ENCODE peak calls at places on chromosomes 16 and 17, in eight cellular contexts. One of them, this sample, is unnamed.

GRCh38 chr17:37465058-37465616 is 24.6 kb upstream of the DUSP14 start:
- DNase-seq in testis: no peak
- DNase-seq in ovary: no peak
- DNase-seq in Peyer's patch: no peak
- DNase-seq in transverse colon: no peak
- DNase-seq in HCT116: no peak
- DNase-seq in adrenal gland: no peak
- DNase-seq in spleen: no peak
- DNase-seq in this sample: no peak

GRCh38 chr16:19014456-19014855 is 30.7 kb downstream of the TMC7 start:
- DNase-seq in transverse colon: peak; percentile 33
- DNase-seq in spleen: no peak
- DNase-seq in adrenal gland: no peak
- DNase-seq in HCT116: no peak
- DNase-seq in ovary: no peak
- DNase-seq in Peyer's patch: no peak
- DNase-seq in testis: no peak
- DNase-seq in this sample: no peak

GRCh38 chr17:71980171-71980570 is 140.6 kb upstream of the SOX9 start:
- DNase-seq in Peyer's patch: no peak
- DNase-seq in adrenal gland: no peak
- DNase-seq in HCT116: no peak
- DNase-seq in transverse colon: no peak
- DNase-seq in spleen: no peak
- DNase-seq in ovary: no peak
- DNase-seq in testis: no peak
- DNase-seq in this sample: no peak

GRCh38 chr17:64632193-64632592 is 29.9 kb downstream of the SMURF2 start:
- DNase-seq in transverse colon: no peak
- DNase-seq in adrenal gland: no peak
- DNase-seq in HCT116: no peak
- DNase-seq in ovary: no peak
- DNase-seq in testis: no peak
- DNase-seq in Peyer's patch: no peak
- DNase-seq in spleen: no peak
- DNase-seq in this sample: no peak

GRCh38 chr17:48456584-48456983 is 26.6 kb upstream of the SKAP1 start:
- DNase-seq in HCT116: peak; percentile 83
- DNase-seq in ovary: no peak
- DNase-seq in transverse colon: no peak
- DNase-seq in spleen: no peak
- DNase-seq in testis: no peak
- DNase-seq in adrenal gland: no peak
- DNase-seq in Peyer's patch: no peak
- DNase-seq in this sample: no peak

GRCh38 chr17:38852771-38853291 is 690 bp downstream of the RPL23 start:
- DNase-seq in transverse colon: no peak
- DNase-seq in adrenal gland: no peak
- DNase-seq in Peyer's patch: no peak
- DNase-seq in ovary: no peak
- DNase-seq in testis: no peak
- DNase-seq in spleen: no peak
- DNase-seq in HCT116: no peak
- DNase-seq in this sample: no peak

GRCh38 chr16:30368122-30368791 is 2.0 kb downstream of the TBC1D10B start:
- DNase-seq in spleen: no peak
- DNase-seq in ovary: no peak
- DNase-seq in Peyer's patch: no peak
- DNase-seq in adrenal gland: peak; percentile 61
- DNase-seq in HCT116: no peak
- DNase-seq in transverse colon: no peak
- DNase-seq in testis: no peak
- DNase-seq in this sample: no peak

GRCh38 chr17:27457731-27458523 is 1.7 kb downstream of the KSR1 start:
- DNase-seq in Peyer's patch: peak; percentile 36
- DNase-seq in HCT116: no peak
- DNase-seq in ovary: no peak
- DNase-seq in testis: no peak
- DNase-seq in transverse colon: no peak
- DNase-seq in spleen: no peak
- DNase-seq in adrenal gland: no peak
- DNase-seq in this sample: no peak

GRCh38 chr16:28623172-28623711 is 13.4 kb upstream of the SULT1A1 start:
- DNase-seq in spleen: peak; percentile 89
- DNase-seq in testis: peak; percentile 53
- DNase-seq in transverse colon: peak; percentile 85
- DNase-seq in Peyer's patch: peak; percentile 62
- DNase-seq in ovary: peak; percentile 60
- DNase-seq in adrenal gland: peak; percentile 71
- DNase-seq in HCT116: peak; percentile 43
- DNase-seq in this sample: peak; percentile 73

GRCh38 chr16:10753670-10754069 is 10.0 kb downstream of the NUBP1 start:
- DNase-seq in adrenal gland: no peak
- DNase-seq in testis: no peak
- DNase-seq in HCT116: no peak
- DNase-seq in Peyer's patch: no peak
- DNase-seq in spleen: no peak
- DNase-seq in ovary: peak; percentile 18
- DNase-seq in transverse colon: no peak
- DNase-seq in this sample: no peak

GRCh38 chr17:8285270-8286181 is 2.9 kb upstream of the RANGRF start:
- DNase-seq in adrenal gland: no peak
- DNase-seq in Peyer's patch: no peak
- DNase-seq in testis: no peak
- DNase-seq in spleen: no peak
- DNase-seq in ovary: no peak
- DNase-seq in HCT116: no peak
- DNase-seq in transverse colon: no peak
- DNase-seq in this sample: peak; percentile 79

GRCh38 chr17:8287651-8288335 is 677 bp upstream of the RANGRF start:
- DNase-seq in spleen: peak; percentile 79
- DNase-seq in HCT116: no peak
- DNase-seq in ovary: peak; percentile 46
- DNase-seq in testis: no peak
- DNase-seq in transverse colon: no peak
- DNase-seq in adrenal gland: no peak
- DNase-seq in Peyer's patch: no peak
- DNase-seq in this sample: no peak

GRCh38 chr17:8290043-8290442 is 1.6 kb downstream of the RANGRF start:
- DNase-seq in spleen: no peak
- DNase-seq in testis: no peak
- DNase-seq in Peyer's patch: no peak
- DNase-seq in transverse colon: no peak
- DNase-seq in HCT116: no peak
- DNase-seq in ovary: no peak
- DNase-seq in adrenal gland: no peak
- DNase-seq in this sample: no peak

GRCh38 chr17:8289103-8289397 is 580 bp downstream of the RANGRF start:
- DNase-seq in spleen: no peak
- DNase-seq in adrenal gland: no peak
- DNase-seq in ovary: peak; percentile 89
- DNase-seq in Peyer's patch: no peak
- DNase-seq in transverse colon: no peak
- DNase-seq in HCT116: peak; percentile 7
- DNase-seq in testis: no peak
- DNase-seq in this sample: no peak

DNA sequence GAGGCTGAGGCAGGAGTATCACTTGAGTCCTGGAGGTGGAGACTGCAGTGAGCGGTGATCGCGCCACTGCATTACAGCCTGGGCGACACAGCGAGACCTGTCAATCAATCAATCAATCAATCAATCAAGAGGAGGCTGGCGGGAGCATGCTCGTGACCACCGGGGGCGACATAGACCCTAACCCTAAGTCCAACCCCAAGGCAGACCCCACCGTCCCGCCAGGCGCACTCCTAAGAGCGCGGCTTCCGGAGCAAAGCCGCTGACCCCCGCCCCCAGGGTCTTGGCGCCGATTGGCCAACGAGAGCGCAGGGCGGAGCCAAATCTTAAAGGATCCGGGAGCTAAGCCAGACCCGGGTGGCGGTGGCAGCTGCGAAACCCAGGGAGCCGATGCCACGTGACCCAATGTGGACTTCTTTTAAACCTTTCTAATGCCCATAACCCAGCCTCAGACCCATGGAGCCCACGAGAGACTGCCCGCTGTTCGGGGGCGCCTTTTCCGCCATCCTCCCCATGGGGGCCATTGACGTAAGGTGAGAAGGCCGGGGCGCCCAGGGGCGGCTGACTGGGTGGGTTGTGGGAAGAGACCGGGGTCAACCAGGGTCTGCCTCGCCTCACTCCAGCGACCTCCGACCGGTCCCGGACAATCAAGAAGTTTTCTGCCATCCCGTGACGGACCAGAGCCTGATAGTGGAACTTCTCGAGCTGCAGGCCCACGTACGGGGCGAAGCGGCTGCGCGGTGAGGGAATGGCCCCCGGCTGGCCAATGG is at the start of gene RANGRF:
- DNase-seq in Peyer's patch: peak; percentile 91
- DNase-seq in spleen: peak; percentile 96
- DNase-seq in ovary: peak; percentile 94
- DNase-seq in testis: peak; percentile 93
- DNase-seq in HCT116: peak; percentile 62
- DNase-seq in adrenal gland: peak; percentile 95
- DNase-seq in transverse colon: peak; percentile 93
- DNase-seq in this sample: peak; percentile 90
- TF ChIP-seq POLR2A in Peyer's patch: peak; percentile 84
- TF ChIP-seq POLR2A in spleen: no peak
- TF ChIP-seq POLR2A in ovary: peak; percentile 63
- TF ChIP-seq POLR2A in testis: no peak
- TF ChIP-seq POLR2A in HCT116: peak; percentile 58
- TF ChIP-seq POLR2A in adrenal gland: peak; percentile 54
- TF ChIP-seq POLR2A in transverse colon: peak; percentile 84
- TF ChIP-seq POLR2A in this sample: peak; percentile 65

DNA sequence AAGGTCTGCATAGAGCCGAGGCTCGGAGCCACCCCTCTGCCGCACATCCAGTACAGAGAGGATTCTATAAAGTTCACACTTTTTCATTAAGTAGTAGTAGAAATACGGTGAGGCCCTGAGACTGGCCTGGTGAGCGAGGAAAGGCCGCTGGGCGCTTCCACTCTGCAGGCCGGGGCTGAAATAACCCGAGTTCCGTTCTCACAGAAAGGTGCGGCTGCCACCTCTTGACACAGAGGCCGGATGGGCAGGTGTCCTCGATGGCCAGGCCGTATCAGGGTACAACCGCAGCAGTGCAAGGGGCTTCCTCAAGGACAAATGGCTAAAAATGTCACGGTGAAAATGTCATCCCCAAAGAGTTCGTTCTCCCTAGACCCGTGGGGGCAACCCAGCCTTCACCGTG is 770 bp upstream of the PCYT2 start:
- DNase-seq in testis: no peak
- DNase-seq in transverse colon: no peak
- DNase-seq in ovary: no peak
- DNase-seq in adrenal gland: no peak
- DNase-seq in HCT116: no peak
- DNase-seq in Peyer's patch: no peak
- DNase-seq in spleen: peak; percentile 79
- DNase-seq in this sample: no peak
- H3K27ac ChIP-seq in testis: peak overlapping the region; percentile 50
- H3K27ac ChIP-seq in transverse colon: peak overlapping the region; percentile 74
- H3K27ac ChIP-seq in ovary: no peak overlapping the region
- H3K27ac ChIP-seq in adrenal gland: peak overlapping the region; percentile 15
- H3K27ac ChIP-seq in HCT116: peak overlapping the region; percentile 60
- H3K27ac ChIP-seq in Peyer's patch: peak overlapping the region; percentile 24
- H3K27ac ChIP-seq in spleen: peak overlapping the region; percentile 56
- H3K27ac ChIP-seq in this sample: peak overlapping the region; percentile 45

GRCh38 chr17:5254903-5255521 is 20.4 kb upstream of the SCIMP start:
- DNase-seq in ovary: no peak
- DNase-seq in testis: no peak
- DNase-seq in adrenal gland: no peak
- DNase-seq in Peyer's patch: peak; percentile 43
- DNase-seq in HCT116: no peak
- DNase-seq in spleen: peak; percentile 76
- DNase-seq in transverse colon: no peak
- DNase-seq in this sample: no peak
- TF ChIP-seq POLR2A in ovary: no peak
- TF ChIP-seq POLR2A in testis: no peak
- TF ChIP-seq POLR2A in adrenal gland: no peak
- TF ChIP-seq POLR2A in Peyer's patch: no peak
- TF ChIP-seq POLR2A in HCT116: no peak
- TF ChIP-seq POLR2A in spleen: no peak
- TF ChIP-seq POLR2A in transverse colon: no peak
- TF ChIP-seq POLR2A in this sample: no peak

GRCh38 chr16:17155480-17155879 is 315.3 kb downstream of the XYLT1 start:
- DNase-seq in ovary: no peak
- DNase-seq in adrenal gland: no peak
- DNase-seq in Peyer's patch: no peak
- DNase-seq in transverse colon: no peak
- DNase-seq in spleen: no peak
- DNase-seq in testis: no peak
- DNase-seq in HCT116: no peak
- DNase-seq in this sample: no peak

GRCh38 chr16:17149904-17150483 is 320.8 kb downstream of the XYLT1 start:
- DNase-seq in adrenal gland: no peak
- DNase-seq in spleen: no peak
- DNase-seq in HCT116: no peak
- DNase-seq in transverse colon: no peak
- DNase-seq in ovary: no peak
- DNase-seq in Peyer's patch: no peak
- DNase-seq in testis: no peak
- DNase-seq in this sample: no peak

GRCh38 chr16:17154981-17155380 is 315.8 kb downstream of the XYLT1 start:
- DNase-seq in ovary: no peak
- DNase-seq in HCT116: no peak
- DNase-seq in Peyer's patch: no peak
- DNase-seq in spleen: no peak
- DNase-seq in testis: no peak
- DNase-seq in transverse colon: no peak
- DNase-seq in adrenal gland: no peak
- DNase-seq in this sample: no peak

GRCh38 chr16:17147942-17148341 is 322.8 kb downstream of the XYLT1 start:
- DNase-seq in spleen: no peak
- DNase-seq in testis: no peak
- DNase-seq in HCT116: no peak
- DNase-seq in adrenal gland: no peak
- DNase-seq in ovary: no peak
- DNase-seq in Peyer's patch: peak; percentile 8
- DNase-seq in transverse colon: no peak
- DNase-seq in this sample: no peak

GRCh38 chr16:17151335-17151734 is 319.4 kb downstream of the XYLT1 start:
- DNase-seq in adrenal gland: no peak
- DNase-seq in HCT116: no peak
- DNase-seq in transverse colon: no peak
- DNase-seq in ovary: no peak
- DNase-seq in spleen: no peak
- DNase-seq in Peyer's patch: no peak
- DNase-seq in testis: no peak
- DNase-seq in this sample: no peak
- H3K27ac ChIP-seq in adrenal gland: no peak overlapping the region
- H3K27ac ChIP-seq in HCT116: no peak overlapping the region
- H3K27ac ChIP-seq in transverse colon: no peak overlapping the region
- H3K27ac ChIP-seq in ovary: no peak overlapping the region
- H3K27ac ChIP-seq in spleen: no peak overlapping the region
- H3K27ac ChIP-seq in Peyer's patch: no peak overlapping the region
- H3K27ac ChIP-seq in testis: no peak overlapping the region
- H3K27ac ChIP-seq in this sample: no peak overlapping the region